ENCODE peak calls at places on chromosomes 11 and 22, in nine cellular contexts. J is body of pancreas; E is BJ; L is NCI-H1092; P is activated CD4-positive, alpha-beta T cell treated with anti-CD3 and anti-CD28 coated beads for 24 hours; T is osteocyte; N is sigmoid colon; V is suprapubic skin; R is GM12878. S is an unnamed sample.

GRCh38 chr11:832529-833113 is at the start of gene CD151:
- DNase-seq in J (peak; percentile 67), E (no peak), L (no peak), P (peak; percentile 42), T (no peak), N (no peak), V (no peak), R (no peak), S (peak; percentile 17)

GRCh38 chr11:66020618-66021357 is 5.5 kb downstream of the CATSPER1 start:
- DNase-seq in J (no peak), E (no peak), L (no peak), P (no peak), T (no peak), N (no peak), V (peak; percentile 68), R (no peak), S (no peak)

GRCh38 chr11:6650104-6650503 is 5.5 kb downstream of the DCHS1 start:
- DNase-seq in J (no peak), E (no peak), L (no peak), P (no peak), T (no peak), N (no peak), V (no peak), R (no peak), S (no peak)

GRCh38 chr11:91230647-91231046 is 994.0 kb upstream of the FAT3 start:
- DNase-seq in J (no peak), E (no peak), L (no peak), P (no peak), T (no peak), N (no peak), V (no peak), R (no peak), S (no peak)

GRCh38 chr22:37971475-37972434 is 12.6 kb downstream of the SOX10 start:
- DNase-seq in J (no peak), E (no peak), L (no peak), P (no peak), T (no peak), N (no peak), V (no peak), R (no peak), S (peak; percentile 22)

GRCh38 chr11:132312616-132313210 is 942.3 kb downstream of the NTM start:
- DNase-seq in J (no peak), E (no peak), L (peak; percentile 67), P (no peak), T (no peak), N (no peak), V (no peak), R (no peak), S (no peak)

GRCh38 chr11:2463766-2464277 is 19.0 kb downstream of the KCNQ1 start:
- DNase-seq in J (peak; percentile 55), E (no peak), L (no peak), P (no peak), T (peak; percentile 81), N (no peak), V (no peak), R (no peak), S (no peak)

GRCh38 chr11:2268911-2269600 is 1.3 kb downstream of the ASCL2 start:
- DNase-seq in J (peak; percentile 63), E (no peak), L (peak; percentile 44), P (peak; percentile 79), T (no peak), N (no peak), V (no peak), R (no peak), S (peak; percentile 65)

GRCh38 chr11:19879309-19880087 is 166.9 kb downstream of the NAV2 start:
- DNase-seq in J (no peak), E (no peak), L (no peak), P (no peak), T (no peak), N (peak; percentile 70), V (no peak), R (no peak), S (no peak)

GRCh38 chr11:19121646-19122045 is 4.7 kb downstream of the ZDHHC13 start:
- DNase-seq in J (no peak), E (no peak), L (no peak), P (no peak), T (no peak), N (no peak), V (no peak), R (no peak), S (no peak)

GRCh38 chr11:202490-202889 is 4.7 kb downstream of the BET1L start:
- DNase-seq in J (no peak), E (no peak), L (no peak), P (no peak), T (peak; percentile 65), N (no peak), V (no peak), R (no peak), S (no peak)

GRCh38 chr11:27386176-27386575 is 23.2 kb upstream of the CCDC34 start:
- DNase-seq in J (no peak), E (no peak), L (no peak), P (no peak), T (no peak), N (no peak), V (no peak), R (no peak), S (no peak)

GRCh38 chr11:126790550-126790981 is 210.0 kb downstream of the KIRREL3 start:
- DNase-seq in J (no peak), E (peak; percentile 90), L (no peak), P (no peak), T (no peak), N (no peak), V (no peak), R (no peak), S (no peak)

GRCh38 chr11:74935285-74935684 is 13.6 kb downstream of the XRRA1 start:
- DNase-seq in J (no peak), E (no peak), L (no peak), P (no peak), T (no peak), N (no peak), V (no peak), R (no peak), S (no peak)

GRCh38 chr22:41917906-41918791 is 3.3 kb upstream of the SHISA8 start:
- DNase-seq in J (peak; percentile 36), E (no peak), L (peak; percentile 24), P (no peak), T (peak; percentile 89), N (no peak), V (no peak), R (no peak), S (peak; percentile 44)

GRCh38 chr11:96303067-96303466 is 39.9 kb downstream of the MAML2 start:
- DNase-seq in J (no peak), E (no peak), L (no peak), P (no peak), T (no peak), N (no peak), V (no peak), R (no peak), S (no peak)

GRCh38 chr11:2263012-2263565 is 7.3 kb downstream of the ASCL2 start:
- DNase-seq in J (no peak), E (no peak), L (no peak), P (no peak), T (peak; percentile 83), N (no peak), V (no peak), R (no peak), S (no peak)

GRCh38 chr11:1870721-1871466 is 18.0 kb downstream of the LSP1 start:
- DNase-seq in J (peak; percentile 76), E (no peak), L (no peak), P (no peak), T (no peak), N (peak; percentile 65), V (no peak), R (no peak), S (no peak)

GRCh38 chr11:12008790-12009616 is 577 bp upstream of the DKK3 start:
- DNase-seq in J (peak; percentile 22), E (no peak), L (no peak), P (no peak), T (no peak), N (peak; percentile 76), V (no peak), R (no peak), S (no peak)

GRCh38 chr22:23774922-23775436 is 2.3 kb downstream of the MMP11 start:
- DNase-seq in J (no peak), E (no peak), L (no peak), P (no peak), T (no peak), N (no peak), V (no peak), R (no peak), S (no peak)

GRCh38 chr11:92111291-92111690 is 113.3 kb upstream of the FAT3 start:
- DNase-seq in J (no peak), E (no peak), L (no peak), P (no peak), T (no peak), N (no peak), V (no peak), R (no peak), S (no peak)

GRCh38 chr22:35074583-35074982 is 8.6 kb downstream of the ISX start:
- DNase-seq in J (no peak), E (no peak), L (no peak), P (no peak), T (no peak), N (no peak), V (no peak), R (no peak), S (no peak)

GRCh38 chr11:17718510-17718962 is 835 bp upstream of the MYOD1 start:
- DNase-seq in J (no peak), E (no peak), L (no peak), P (no peak), T (no peak), N (no peak), V (no peak), R (no peak), S (no peak)

GRCh38 chr11:76269247-76269646 is 62.9 kb upstream of the WNT11 start:
- DNase-seq in J (peak; percentile 16), E (no peak), L (no peak), P (no peak), T (no peak), N (peak; percentile 70), V (peak; percentile 74), R (no peak), S (no peak)

GRCh38 chr22:30290318-30290678 is 993 bp upstream of the CASTOR1 start:
- DNase-seq in J (no peak), E (no peak), L (no peak), P (no peak), T (no peak), N (no peak), V (no peak), R (no peak), S (no peak)

GRCh38 chr11:10305262-10305963 is 540 bp downstream of the ADM start:
- DNase-seq in J (peak; percentile 49), E (no peak), L (no peak), P (no peak), T (no peak), N (peak; percentile 75), V (no peak), R (no peak), S (peak; percentile 49)

GRCh38 chr11:86116386-86116726 is 47.5 kb upstream of the PICALM start:
- DNase-seq in J (no peak), E (no peak), L (no peak), P (no peak), T (no peak), N (no peak), V (no peak), R (peak; percentile 77), S (no peak)

GRCh38 chr11:113556036-113556435 is 80.8 kb upstream of the DRD2 start:
- DNase-seq in J (no peak), E (no peak), L (no peak), P (no peak), T (no peak), N (no peak), V (no peak), R (no peak), S (no peak)

GRCh38 chr11:67731583-67731982 is 57.2 kb upstream of the ALDH3B2 start:
- DNase-seq in J (no peak), E (no peak), L (no peak), P (no peak), T (no peak), N (no peak), V (no peak), R (no peak), S (no peak)

GRCh38 chr11:10908215-10908990 is 50.5 kb upstream of the ZBED5 start:
- DNase-seq in J (peak; percentile 87), E (peak; percentile 86), L (no peak), P (no peak), T (no peak), N (no peak), V (no peak), R (no peak), S (no peak)

GRCh38 chr11:118895093-118896039 is 11.7 kb downstream of the CXCR5 start:
- DNase-seq in J (no peak), E (no peak), L (no peak), P (peak; percentile 57), T (peak; percentile 83), N (no peak), V (no peak), R (peak; percentile 47), S (peak; percentile 8)